ENCODE peak calls at places on chromosome 20, in seven cellular contexts. A, Q, H, E, K, G and O are unnamed samples.

GRCh38 chr20:8389381-8390368 is 257.6 kb downstream of the PLCB1 start:
- DNase-seq in A (no peak), Q (peak; percentile 71), H (peak; percentile 69), E (no peak), K (no peak), G (peak; percentile 33), O (peak; percentile 81)

GRCh38 chr20:24775966-24776365 is 173.1 kb upstream of the CST7 start:
- DNase-seq in A (no peak), Q (no peak), H (no peak), E (no peak), K (no peak), G (no peak), O (no peak)

GRCh38 chr20:29079769-29080690 is 2177.4 kb upstream of the DEFB115 start:
- DNase-seq in A (no peak), Q (no peak), H (no peak), E (no peak), K (no peak), G (no peak), O (peak; percentile 54)

GRCh38 chr20:53918949-53919361 is 151.4 kb downstream of the BCAS1 start:
- DNase-seq in A (no peak), Q (no peak), H (no peak), E (no peak), K (no peak), G (no peak), O (no peak)

GRCh38 chr20:9119776-9120175 is 50.9 kb downstream of the PLCB4 start:
- DNase-seq in A (no peak), Q (no peak), H (no peak), E (no peak), K (no peak), G (no peak), O (no peak)

GRCh38 chr20:51586005-51586440 is 43.5 kb upstream of the NFATC2 start:
- DNase-seq in A (no peak), Q (peak; percentile 80), H (peak; percentile 89), E (no peak), K (no peak), G (peak; percentile 91), O (peak; percentile 68)

GRCh38 chr20:40630723-40631631 is 58.1 kb downstream of the MAFB start:
- DNase-seq in A (no peak), Q (no peak), H (no peak), E (no peak), K (no peak), G (no peak), O (no peak)

GRCh38 chr20:49132995-49133451 is 55.1 kb downstream of the STAU1 start:
- DNase-seq in A (peak; percentile 37), Q (peak; percentile 78), H (peak; percentile 82), E (no peak), K (no peak), G (peak; percentile 59), O (peak; percentile 86)

GRCh38 chr20:64079273-64080012 is at the start of gene RGS19:
- DNase-seq in A (peak; percentile 78), Q (peak; percentile 46), H (peak; percentile 85), E (peak; percentile 91), K (no peak), G (peak; percentile 42), O (peak; percentile 67)

GRCh38 chr20:6626805-6627204 is 140.7 kb upstream of the BMP2 start:
- DNase-seq in A (no peak), Q (no peak), H (no peak), E (no peak), K (no peak), G (no peak), O (no peak)

GRCh38 chr20:50303573-50304500 is 113.2 kb downstream of the CEBPB start:
- DNase-seq in A (peak; percentile 86), Q (peak; percentile 67), H (peak; percentile 90), E (peak; percentile 75), K (no peak), G (peak; percentile 78), O (peak; percentile 98)

GRCh38 chr20:43824699-43825402 is 89.8 kb upstream of the TOX2 start:
- DNase-seq in A (no peak), Q (peak; percentile 39), H (peak; percentile 49), E (no peak), K (no peak), G (peak; percentile 58), O (peak; percentile 64)

GRCh38 chr20:34708621-34709043 is 4.5 kb downstream of the TP53INP2 start:
- DNase-seq in A (peak; percentile 74), Q (peak; percentile 36), H (peak; percentile 81), E (peak; percentile 57), K (no peak), G (no peak), O (peak; percentile 44)

GRCh38 chr20:34871966-34872603 is 571 bp downstream of the GGT7 start:
- DNase-seq in A (no peak), Q (no peak), H (peak; percentile 23), E (no peak), K (no peak), G (no peak), O (no peak)

GRCh38 chr20:47929368-47930115 is 144.3 kb upstream of the SULF2 start:
- DNase-seq in A (no peak), Q (peak; percentile 47), H (peak; percentile 22), E (no peak), K (no peak), G (peak; percentile 84), O (peak; percentile 66)

GRCh38 chr20:44908987-44909871 is 631 bp upstream of the PABPC1L start:
- DNase-seq in A (no peak), Q (no peak), H (peak; percentile 38), E (no peak), K (no peak), G (no peak), O (peak; percentile 5)

GRCh38 chr20:57902478-57902877 is 192.7 kb upstream of the PMEPA1 start:
- DNase-seq in A (no peak), Q (peak; percentile 79), H (peak; percentile 53), E (no peak), K (no peak), G (peak; percentile 86), O (peak; percentile 2)

GRCh38 chr20:15411781-15412180 is 1074.4 kb upstream of the FLRT3 start:
- DNase-seq in A (no peak), Q (no peak), H (no peak), E (no peak), K (no peak), G (no peak), O (no peak)

GRCh38 chr20:35077341-35077740 is 15.3 kb downstream of the TRPC4AP start:
- DNase-seq in A (no peak), Q (no peak), H (no peak), E (no peak), K (no peak), G (no peak), O (no peak)

GRCh38 chr20:36624068-36624813 is 18.7 kb downstream of the RAB5IF start:
- DNase-seq in A (no peak), Q (no peak), H (no peak), E (no peak), K (no peak), G (no peak), O (peak; percentile 12)

GRCh38 chr20:19649041-19649440 is 109.0 kb upstream of the RIN2 start:
- DNase-seq in A (no peak), Q (no peak), H (no peak), E (no peak), K (no peak), G (no peak), O (no peak)
- H3K4me3 ChIP-seq in A (no peak overlapping the region), Q (no peak overlapping the region), H (no peak overlapping the region), E (no peak overlapping the region), K (no peak overlapping the region), G (no peak overlapping the region), O (no peak overlapping the region)

GRCh38 chr20:46087161-46087560 is 2.6 kb downstream of the NCOA5 start:
- DNase-seq in A (no peak), Q (peak; percentile 13), H (peak; percentile 55), E (no peak), K (no peak), G (no peak), O (peak; percentile 39)

GRCh38 chr20:46089076-46089337 is 755 bp downstream of the NCOA5 start:
- DNase-seq in A (no peak), Q (no peak), H (no peak), E (no peak), K (no peak), G (peak; percentile 18), O (no peak)

GRCh38 chr20:46088409-46089075 is 1.2 kb downstream of the NCOA5 start:
- DNase-seq in A (no peak), Q (peak; percentile 12), H (peak; percentile 27), E (no peak), K (no peak), G (peak; percentile 19), O (peak; percentile 11)

GRCh38 chr20:46090095-46090388 is 280 bp upstream of the NCOA5 start:
- DNase-seq in A (no peak), Q (no peak), H (no peak), E (no peak), K (no peak), G (no peak), O (no peak)

DNA sequence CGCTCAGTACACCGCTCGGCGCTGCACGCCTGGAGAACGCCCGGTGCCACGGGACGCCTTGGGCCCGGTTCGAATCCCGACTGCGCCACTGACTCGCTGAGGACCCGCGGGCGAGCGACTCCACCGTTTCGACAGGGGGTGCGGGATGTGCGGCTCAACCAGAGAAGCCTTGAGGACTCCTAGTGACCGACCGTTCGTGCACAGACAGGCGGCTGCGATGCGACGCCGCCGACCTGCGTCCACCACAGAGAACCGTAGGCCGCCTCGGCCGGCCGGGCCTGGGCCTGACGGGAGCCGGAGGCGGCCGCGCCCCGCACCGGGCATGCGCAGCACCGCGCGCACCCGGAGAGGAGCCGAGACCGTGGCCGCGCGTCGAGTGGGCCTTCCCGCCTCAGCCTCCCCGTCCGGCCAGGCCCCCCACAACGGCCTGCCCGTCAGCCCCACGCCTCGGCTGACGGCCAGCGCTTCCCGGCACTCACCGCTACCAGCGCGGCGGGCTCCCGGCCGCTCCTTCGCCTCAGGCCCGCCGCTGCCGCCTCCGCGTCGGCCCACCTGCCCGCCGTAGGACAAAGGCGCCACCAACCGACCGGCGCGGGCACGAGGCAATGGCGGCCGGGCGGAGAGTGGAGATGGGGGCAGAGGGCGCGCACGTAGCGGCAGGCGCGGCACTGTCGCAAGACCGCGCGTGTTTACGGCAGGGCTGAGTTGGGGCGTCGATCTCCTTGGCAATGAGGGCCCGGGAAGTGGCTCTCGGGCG is at the start of gene NCOA5:
- DNase-seq in A (peak; percentile 97), Q (peak; percentile 97), H (peak; percentile 98), E (peak; percentile 98), K (peak; percentile 88), G (peak; percentile 97), O (peak; percentile 97)
- TF ChIP-seq CTCF in A (peak; percentile 72), Q (no peak), H (peak; percentile 4), E (peak; percentile 34), K (peak; percentile 7), G (no peak), O (no peak)

DNA sequence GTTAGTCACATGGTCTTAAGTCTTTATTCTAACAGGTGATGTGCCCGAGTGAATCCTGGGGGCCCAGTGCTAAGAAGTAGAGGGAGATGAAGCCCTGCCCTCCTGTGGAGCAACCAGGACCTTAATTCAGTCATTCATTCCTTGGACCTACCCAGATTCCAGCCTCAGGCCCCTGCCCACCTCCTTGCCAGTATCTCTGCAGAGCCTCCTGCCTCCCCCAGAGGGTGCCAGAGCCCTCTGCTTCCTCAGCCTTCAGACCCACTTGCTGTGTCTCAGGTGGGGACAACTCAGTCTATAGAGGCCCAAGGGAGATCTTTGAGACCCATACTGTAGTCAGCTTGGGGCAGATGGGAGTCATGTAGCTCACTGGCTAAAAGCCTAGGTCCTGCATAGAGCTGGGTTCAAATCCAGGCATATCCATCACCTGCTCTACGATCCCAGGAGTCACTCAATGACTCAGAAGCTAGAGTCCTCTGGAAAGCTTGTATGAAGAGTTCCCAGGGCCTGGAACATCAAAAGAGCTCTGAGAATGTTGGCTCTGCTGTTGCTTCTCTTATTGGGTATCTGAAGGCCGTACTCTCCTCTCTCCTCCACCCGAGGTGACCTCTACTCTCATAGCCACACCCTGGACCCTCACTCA is 3.9 kb upstream of the SIGLEC1 start:
- DNase-seq in A (no peak), Q (peak; percentile 35), H (peak; percentile 67), E (peak; percentile 46), K (no peak), G (no peak), O (peak; percentile 67)
- H3K4me3 ChIP-seq in A (no peak overlapping the region), Q (no peak overlapping the region), H (no peak overlapping the region), E (no peak overlapping the region), K (no peak overlapping the region), G (no peak overlapping the region), O (no peak overlapping the region)

GRCh38 chr20:5316188-5317158 is at the start of gene PROKR2:
- DNase-seq in A (no peak), Q (no peak), H (no peak), E (peak; percentile 42), K (no peak), G (no peak), O (no peak)
- TF ChIP-seq CTCF in A (no peak), Q (no peak), H (no peak), E (no peak), K (no peak), G (no peak), O (no peak)